ENCODE peak calls at places on chromosome 7, in five cellular contexts. One of them, this sample, is unnamed.
A peak's percentile ranks its signal among the peaks of the same experiment; 100 is the strongest.

GRCh38 chr7:101880536-101881443 is 63.4 kb downstream of the CUX1 start:
- DNase-seq in HepG2: no peak
- DNase-seq in esophagus muscularis mucosa: no peak
- DNase-seq in ovary: no peak
- DNase-seq in A549: no peak
- DNase-seq in this sample: no peak

GRCh38 chr7:139654270-139655181 is 123.3 kb downstream of the HIPK2 start:
- DNase-seq in HepG2: no peak
- DNase-seq in esophagus muscularis mucosa: no peak
- DNase-seq in ovary: no peak
- DNase-seq in A549: no peak
- DNase-seq in this sample: no peak

GRCh38 chr7:107446988-107447387 is 22.9 kb upstream of the GPR22 start:
- DNase-seq in HepG2: no peak
- DNase-seq in esophagus muscularis mucosa: no peak
- DNase-seq in ovary: no peak
- DNase-seq in A549: no peak
- DNase-seq in this sample: no peak

GRCh38 chr7:130421685-130422084 is 19.1 kb downstream of the CEP41 start:
- DNase-seq in HepG2: no peak
- DNase-seq in esophagus muscularis mucosa: no peak
- DNase-seq in ovary: no peak
- DNase-seq in A549: no peak
- DNase-seq in this sample: no peak

GRCh38 chr7:50495746-50496145 is 45.6 kb upstream of the FIGNL1 start:
- DNase-seq in HepG2: no peak
- DNase-seq in esophagus muscularis mucosa: no peak
- DNase-seq in ovary: no peak
- DNase-seq in A549: no peak
- DNase-seq in this sample: no peak

GRCh38 chr7:152112829-152113228 is 87.4 kb downstream of the GALNT11 start:
- DNase-seq in HepG2: no peak
- DNase-seq in esophagus muscularis mucosa: no peak
- DNase-seq in ovary: no peak
- DNase-seq in A549: no peak
- DNase-seq in this sample: no peak

GRCh38 chr7:156820445-156821063 is 72.4 kb downstream of the LMBR1 start:
- DNase-seq in HepG2: no peak
- DNase-seq in esophagus muscularis mucosa: no peak
- DNase-seq in ovary: no peak
- DNase-seq in A549: no peak
- DNase-seq in this sample: no peak

GRCh38 chr7:88818552-88818951 is 23.0 kb upstream of the TEX47 start:
- DNase-seq in HepG2: no peak
- DNase-seq in esophagus muscularis mucosa: no peak
- DNase-seq in ovary: no peak
- DNase-seq in A549: no peak
- DNase-seq in this sample: no peak

GRCh38 chr7:157445246-157445955 is 108.6 kb downstream of the DNAJB6 start:
- DNase-seq in HepG2: no peak
- DNase-seq in esophagus muscularis mucosa: no peak
- DNase-seq in ovary: no peak
- DNase-seq in A549: no peak
- DNase-seq in this sample: no peak

GRCh38 chr7:44222776-44223261 is 22.0 kb downstream of the YKT6 start:
- DNase-seq in HepG2: no peak
- DNase-seq in esophagus muscularis mucosa: no peak
- DNase-seq in ovary: no peak
- DNase-seq in A549: no peak
- DNase-seq in this sample: no peak

GRCh38 chr7:87206361-87206760 is 13.2 kb downstream of the TMEM243 start:
- DNase-seq in HepG2: peak; percentile 2
- DNase-seq in esophagus muscularis mucosa: no peak
- DNase-seq in ovary: no peak
- DNase-seq in A549: no peak
- DNase-seq in this sample: no peak

GRCh38 chr7:102387064-102387463 is 9.1 kb upstream of the PRKRIP1 start:
- DNase-seq in HepG2: no peak
- DNase-seq in esophagus muscularis mucosa: peak; percentile 81
- DNase-seq in ovary: no peak
- DNase-seq in A549: no peak
- DNase-seq in this sample: no peak

GRCh38 chr7:39453743-39454355 is 112.4 kb upstream of the YAE1 start:
- DNase-seq in HepG2: peak; percentile 44
- DNase-seq in esophagus muscularis mucosa: no peak
- DNase-seq in ovary: no peak
- DNase-seq in A549: peak; percentile 61
- DNase-seq in this sample: peak; percentile 16

GRCh38 chr7:150357771-150358427 is 10.7 kb upstream of the REPIN1 start:
- DNase-seq in HepG2: no peak
- DNase-seq in esophagus muscularis mucosa: no peak
- DNase-seq in ovary: no peak
- DNase-seq in A549: no peak
- DNase-seq in this sample: no peak

GRCh38 chr7:23276381-23276780 is 22.8 kb upstream of the MALSU1 start:
- DNase-seq in HepG2: peak; percentile 38
- DNase-seq in esophagus muscularis mucosa: no peak
- DNase-seq in ovary: no peak
- DNase-seq in A549: peak; percentile 33
- DNase-seq in this sample: no peak

GRCh38 chr7:137927386-137927785 is 74.5 kb downstream of the CREB3L2 start:
- DNase-seq in HepG2: no peak
- DNase-seq in esophagus muscularis mucosa: no peak
- DNase-seq in ovary: no peak
- DNase-seq in A549: no peak
- DNase-seq in this sample: no peak

GRCh38 chr7:1042161-1042833 is 2.0 kb upstream of the GPR146 start:
- DNase-seq in HepG2: no peak
- DNase-seq in esophagus muscularis mucosa: no peak
- DNase-seq in ovary: no peak
- DNase-seq in A549: no peak
- DNase-seq in this sample: no peak

GRCh38 chr7:98322331-98323260 is 41.1 kb downstream of the BRI3 start:
- DNase-seq in HepG2: peak; percentile 7
- DNase-seq in esophagus muscularis mucosa: no peak
- DNase-seq in ovary: no peak
- DNase-seq in A549: peak; percentile 33
- DNase-seq in this sample: no peak

GRCh38 chr7:128221929-128222403 is 19.1 kb upstream of the LEP start:
- DNase-seq in HepG2: no peak
- DNase-seq in esophagus muscularis mucosa: no peak
- DNase-seq in ovary: no peak
- DNase-seq in A549: peak; percentile 47
- DNase-seq in this sample: no peak

GRCh38 chr7:22488643-22489462 is 11.1 kb downstream of the STEAP1B start:
- DNase-seq in HepG2: peak; percentile 60
- DNase-seq in esophagus muscularis mucosa: no peak
- DNase-seq in ovary: peak; percentile 57
- DNase-seq in A549: peak; percentile 59
- DNase-seq in this sample: peak; percentile 50

GRCh38 chr7:157986051-157986450 is 601.6 kb downstream of the PTPRN2 start:
- DNase-seq in HepG2: no peak
- DNase-seq in esophagus muscularis mucosa: no peak
- DNase-seq in ovary: no peak
- DNase-seq in A549: no peak
- DNase-seq in this sample: no peak

DNA sequence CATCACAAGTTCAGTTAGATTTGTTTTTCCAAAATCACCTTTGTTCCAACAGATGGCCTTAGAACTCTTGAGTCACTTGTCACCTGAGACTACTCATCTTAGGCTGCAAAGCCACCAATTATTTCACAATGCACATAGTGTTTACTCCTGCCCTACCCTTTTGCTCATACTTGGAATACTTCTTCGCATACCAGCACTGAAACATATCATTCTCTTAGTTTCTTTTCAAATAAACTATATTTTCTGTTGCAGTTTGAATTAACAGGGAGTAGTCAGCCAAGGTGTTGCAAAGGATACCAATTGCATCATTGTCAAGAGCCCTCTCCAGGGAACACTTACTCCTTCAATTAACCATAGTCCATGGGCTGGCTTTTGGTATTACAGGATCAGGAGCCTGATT is 71.0 kb downstream of the CASD1 start:
- DNase-seq in HepG2: peak; percentile 93
- DNase-seq in esophagus muscularis mucosa: no peak
- DNase-seq in ovary: no peak
- DNase-seq in A549: peak; percentile 85
- DNase-seq in this sample: no peak
- TF ChIP-seq EP300 in HepG2: peak; percentile 63
- TF ChIP-seq EP300 in esophagus muscularis mucosa: no peak
- TF ChIP-seq EP300 in ovary: no peak
- TF ChIP-seq EP300 in A549: peak; percentile 69
- TF ChIP-seq EP300 in this sample: no peak

GRCh38 chr7:79610301-79610700 is 156.8 kb upstream of the MAGI2 start:
- DNase-seq in HepG2: no peak
- DNase-seq in esophagus muscularis mucosa: no peak
- DNase-seq in ovary: no peak
- DNase-seq in A549: no peak
- DNase-seq in this sample: no peak
- H3K4me1 ChIP-seq in HepG2: no peaks in the 10 kb centered on the region
- H3K4me1 ChIP-seq in esophagus muscularis mucosa: no peaks in the 10 kb centered on the region
- H3K4me1 ChIP-seq in ovary: no peaks in the 10 kb centered on the region
- H3K4me1 ChIP-seq in A549: no peaks in the 10 kb centered on the region
- H3K4me1 ChIP-seq in this sample: no peaks in the 10 kb centered on the region

DNA sequence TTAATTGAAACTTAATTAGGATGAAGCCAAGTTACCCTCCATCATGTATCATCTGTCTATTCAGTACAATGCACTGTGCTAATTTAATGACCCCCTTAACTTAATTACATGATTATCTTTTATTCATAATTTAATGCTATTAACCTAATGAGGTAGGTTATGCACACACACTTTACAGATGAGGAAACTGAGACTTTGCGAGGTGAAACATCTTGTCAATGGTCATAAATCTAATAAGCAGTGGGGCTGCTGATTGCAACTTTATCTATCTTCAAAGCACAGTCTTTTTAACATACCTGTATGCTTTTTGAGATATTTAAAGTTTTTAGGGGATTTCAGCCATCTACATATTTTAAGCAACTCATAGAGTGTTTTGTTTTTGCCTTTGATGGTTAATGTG is 547 bp downstream of the MACC1 start:
- DNase-seq in HepG2: no peak
- DNase-seq in esophagus muscularis mucosa: no peak
- DNase-seq in ovary: no peak
- DNase-seq in A549: no peak
- DNase-seq in this sample: no peak
- TF ChIP-seq EP300 in HepG2: no peak
- TF ChIP-seq EP300 in esophagus muscularis mucosa: no peak
- TF ChIP-seq EP300 in ovary: no peak
- TF ChIP-seq EP300 in A549: no peak
- TF ChIP-seq EP300 in this sample: no peak

DNA sequence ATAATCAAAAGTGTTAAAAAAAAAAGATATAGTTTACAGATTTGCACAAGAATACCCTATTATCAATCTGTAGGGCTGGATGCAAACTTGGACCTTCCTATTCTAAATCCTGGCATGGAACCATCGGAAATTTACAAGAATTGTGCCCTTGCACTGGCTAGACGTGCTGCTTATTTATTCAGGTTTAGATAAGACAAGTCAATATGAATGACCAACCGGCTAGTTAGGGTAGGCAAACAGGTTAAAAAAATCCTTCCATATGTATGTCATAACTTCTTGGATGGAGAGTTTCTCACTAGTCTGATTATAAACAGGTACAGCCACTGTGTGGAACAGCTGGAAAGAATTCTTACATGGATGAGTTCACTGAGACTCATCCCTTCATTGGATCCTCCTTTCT is 41.4 kb downstream of the PKD1L1 start:
- DNase-seq in HepG2: peak; percentile 15
- DNase-seq in esophagus muscularis mucosa: no peak
- DNase-seq in ovary: no peak
- DNase-seq in A549: no peak
- DNase-seq in this sample: no peak
- H3K4me1 ChIP-seq in HepG2: peaks cover 7% of the 10 kb centered on the region
- H3K4me1 ChIP-seq in esophagus muscularis mucosa: no peaks in the 10 kb centered on the region
- H3K4me1 ChIP-seq in ovary: no peaks in the 10 kb centered on the region
- H3K4me1 ChIP-seq in A549: no peaks in the 10 kb centered on the region
- H3K4me1 ChIP-seq in this sample: no peaks in the 10 kb centered on the region